ENCODE peak calls at places on chromosomes 6 and 20, in eight cellular contexts. H, S, A, E, O, Q, Y and C are unnamed samples.

GRCh38 chr6:130148181-130148580 is 74.6 kb downstream of the SAMD3 start:
- DNase-seq in H (peak; percentile 20), S (no peak), Y (no peak), O (no peak), Q (no peak), E (no peak), A (no peak), C (no peak)

GRCh38 chr20:35091808-35092523 is 641 bp downstream of the TRPC4AP start:
- DNase-seq in E (peak; percentile 36), O (peak; percentile 16), Q (no peak), S (no peak), H (no peak), Y (no peak), A (no peak), C (peak; percentile 22)

GRCh38 chr6:7725849-7726415 is at the start of gene BMP6:
- DNase-seq in Q (peak; percentile 49), O (peak; percentile 98), A (peak; percentile 92), Y (peak; percentile 95), E (peak; percentile 86), S (peak; percentile 86), H (peak; percentile 94), C (peak; percentile 92)

GRCh38 chr6:30614843-30615218 is 2.2 kb downstream of the PPP1R10 start:
- DNase-seq in A (peak; percentile 90), H (peak; percentile 97), S (peak; percentile 93), Q (peak; percentile 98), E (peak; percentile 99), Y (peak; percentile 90), O (peak; percentile 96), C (peak; percentile 99)

GRCh38 chr20:57211949-57212889 is 54.2 kb downstream of the BMP7 start:
- DNase-seq in A (peak; percentile 71), Q (peak; percentile 93), Y (no peak), E (peak; percentile 85), O (peak; percentile 88), S (peak; percentile 91), H (peak; percentile 81), C (peak; percentile 61)

GRCh38 chr6:2157441-2158127 is 87.8 kb downstream of the GMDS start:
- DNase-seq in Q (peak; percentile 61), S (peak; percentile 86), Y (no peak), H (peak; percentile 47), A (no peak), E (peak; percentile 71), O (no peak), C (peak; percentile 85)

GRCh38 chr6:73585566-73586415 is 65.0 kb upstream of the EEF1A1 start:
- DNase-seq in O (no peak), E (peak; percentile 91), H (peak; percentile 64), Q (no peak), A (peak; percentile 54), S (peak; percentile 63), Y (no peak), C (peak; percentile 87)

GRCh38 chr6:37175332-37176267 is 5.6 kb downstream of the PIM1 start:
- DNase-seq in Y (peak; percentile 86), Q (no peak), E (no peak), O (no peak), A (no peak), S (no peak), H (peak; percentile 33), C (peak; percentile 27)

GRCh38 chr6:113672691-113673149 is 184.4 kb upstream of the MARCKS start:
- DNase-seq in Y (no peak), O (peak; percentile 20), Q (no peak), A (no peak), H (no peak), S (no peak), E (no peak), C (peak; percentile 58)

GRCh38 chr6:25006565-25007001 is 70.8 kb upstream of the RIPOR2 start:
- DNase-seq in E (peak; percentile 73), Y (peak; percentile 87), H (peak; percentile 69), A (no peak), S (peak; percentile 77), O (no peak), Q (no peak), C (peak; percentile 85)

GRCh38 chr6:35203680-35204079 is 10.1 kb upstream of the SCUBE3 start:
- DNase-seq in H (no peak), O (no peak), Q (no peak), A (no peak), E (no peak), Y (no peak), S (no peak), C (peak; percentile 61)

GRCh38 chr20:50521709-50522674 is 11.8 kb downstream of the PTPN1 start:
- DNase-seq in E (no peak), S (no peak), Y (no peak), A (no peak), H (no peak), O (no peak), Q (no peak), C (no peak)

GRCh38 chr20:47465335-47466090 is 36.2 kb upstream of the NCOA3 start:
- DNase-seq in O (no peak), E (no peak), A (no peak), H (no peak), S (no peak), Q (no peak), Y (no peak), C (no peak)

GRCh38 chr6:145241039-145241438 is 494.3 kb downstream of the EPM2A start:
- DNase-seq in O (no peak), E (peak; percentile 68), Y (no peak), S (peak; percentile 6), A (no peak), Q (peak; percentile 49), H (peak; percentile 66), C (peak; percentile 18)

GRCh38 chr6:42239736-42240375 is 22.2 kb upstream of the MRPS10 start:
- DNase-seq in A (no peak), Y (no peak), Q (no peak), H (peak; percentile 91), O (no peak), S (peak; percentile 81), E (peak; percentile 42), C (peak; percentile 58)
- H3K4me3 ChIP-seq in A (no peak overlapping the region), Y (no peak overlapping the region), Q (no peak overlapping the region), H (no peak overlapping the region), O (no peak overlapping the region), S (no peak overlapping the region), E (no peak overlapping the region), C (no peak overlapping the region)

GRCh38 chr6:32665621-32666140 is 776 bp downstream of the HLA-DQB1 start:
- DNase-seq in A (no peak), O (no peak), S (no peak), Q (no peak), E (no peak), Y (no peak), H (no peak), C (no peak)
- H3K4me3 ChIP-seq in A (no peak overlapping the region), O (peak overlapping the region; percentile 65), S (no peak overlapping the region), Q (no peak overlapping the region), E (no peak overlapping the region), Y (peak overlapping the region; percentile 31), H (no peak overlapping the region), C (no peak overlapping the region)

GRCh38 chr6:63999613-64000012 is 364.0 kb downstream of the PHF3 start:
- DNase-seq in Y (no peak), Q (no peak), S (no peak), E (no peak), H (no peak), A (no peak), O (no peak), C (no peak)
- H3K4me3 ChIP-seq in Y (no peak overlapping the region), Q (no peak overlapping the region), S (no peak overlapping the region), E (no peak overlapping the region), H (no peak overlapping the region), A (no peak overlapping the region), O (no peak overlapping the region), C (no peak overlapping the region)

GRCh38 chr6:164453835-164454234 is 855.6 kb downstream of the C6orf118 start:
- DNase-seq in S (no peak), H (no peak), E (no peak), O (no peak), A (no peak), Y (no peak), Q (no peak), C (no peak)

DNA sequence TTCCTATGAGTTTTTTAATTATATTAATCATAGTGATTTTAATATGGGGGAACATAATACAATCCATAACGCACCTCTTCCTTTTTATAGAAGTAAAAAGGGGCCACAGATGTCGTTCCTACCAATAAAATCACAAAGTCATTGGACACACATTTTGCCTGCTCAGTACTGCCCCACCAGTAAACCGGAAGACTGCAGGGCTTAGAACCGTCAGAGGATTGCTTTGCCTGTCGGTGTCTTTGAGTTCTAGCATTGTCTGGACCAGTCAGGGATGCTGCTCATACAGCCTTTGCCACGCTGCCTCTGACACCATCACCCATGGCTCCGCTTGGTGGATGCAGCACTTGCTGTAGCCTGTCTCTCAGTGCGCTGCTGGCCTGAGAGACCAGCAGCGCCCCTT is 853.6 kb downstream of the C6orf118 start:
- DNase-seq in Q (no peak), S (no peak), A (no peak), H (no peak), Y (no peak), O (no peak), E (no peak), C (no peak)
- H3K4me3 ChIP-seq in Q (no peak overlapping the region), S (no peak overlapping the region), A (no peak overlapping the region), H (no peak overlapping the region), Y (no peak overlapping the region), O (no peak overlapping the region), E (no peak overlapping the region), C (no peak overlapping the region)

GRCh38 chr6:11769244-11769643 is 9.4 kb downstream of the ADTRP start:
- DNase-seq in Y (no peak), O (no peak), Q (no peak), A (no peak), S (peak; percentile 77), E (no peak), H (peak; percentile 85), C (no peak)
- H3K4me3 ChIP-seq in Y (no peak overlapping the region), O (no peak overlapping the region), Q (no peak overlapping the region), A (no peak overlapping the region), S (no peak overlapping the region), E (no peak overlapping the region), H (no peak overlapping the region), C (no peak overlapping the region)